ENCODE peak calls at places on chromosomes 3 and 15, in nine cellular contexts. L is Peyer's patch, B is sigmoid colon, S is body of pancreas, Q is fibroblast of lung, A is transverse colon, H is A673, G is adrenal gland, E is mammary epithelial cell. J is an unnamed sample.

GRCh38 chr3:107928084-107928445 is 162.8 kb downstream of the CD47 start:
- DNase-seq in E (peak; percentile 45), S (no peak), B (no peak), A (peak; percentile 8), Q (peak; percentile 35), L (no peak), H (peak; percentile 20), G (no peak), J (no peak)

GRCh38 chr3:100401674-100402036 is 316 bp downstream of the LNP1 start:
- DNase-seq in E (no peak), Q (peak; percentile 48), A (peak; percentile 29), B (peak; percentile 71), G (peak; percentile 43), L (peak; percentile 62), S (peak; percentile 29), H (peak; percentile 71), J (no peak)

GRCh38 chr3:42229942-42230688 is 35.9 kb downstream of the CCK start:
- DNase-seq in A (no peak), G (peak; percentile 31), S (no peak), L (no peak), B (no peak), H (peak; percentile 52), E (peak; percentile 45), Q (peak; percentile 71), J (no peak)

GRCh38 chr3:3610581-3611298 is 188.5 kb upstream of the LRRN1 start:
- DNase-seq in S (no peak), L (no peak), B (no peak), Q (no peak), G (no peak), E (no peak), H (no peak), A (no peak), J (no peak)

GRCh38 chr3:114563720-114564119 is 269.9 kb downstream of the TIGIT start:
- DNase-seq in B (no peak), E (no peak), S (no peak), A (no peak), H (no peak), Q (no peak), G (no peak), L (no peak), J (no peak)

GRCh38 chr15:89155656-89156055 is 65.7 kb downstream of the RLBP1 start:
- DNase-seq in H (no peak), S (no peak), G (peak; percentile 79), B (no peak), E (no peak), Q (no peak), L (no peak), A (no peak), J (no peak)

GRCh38 chr3:136893848-136894443 is 31.9 kb downstream of the NCK1 start:
- DNase-seq in E (peak; percentile 81), S (peak; percentile 17), H (peak; percentile 57), L (no peak), Q (peak; percentile 39), B (no peak), G (no peak), A (no peak), J (no peak)

GRCh38 chr3:132083583-132084372 is 49.0 kb upstream of the CPNE4 start:
- DNase-seq in B (no peak), E (peak; percentile 71), G (no peak), Q (peak; percentile 13), L (no peak), S (no peak), A (no peak), H (peak; percentile 95), J (no peak)

GRCh38 chr3:9600597-9600996 is 47.0 kb upstream of the LHFPL4 start:
- DNase-seq in H (no peak), A (peak; percentile 67), L (peak; percentile 62), S (peak; percentile 59), E (no peak), Q (peak; percentile 6), G (peak; percentile 69), B (no peak), J (no peak)

GRCh38 chr15:100384108-100384410 is 42.3 kb upstream of the ADAMTS17 start:
- DNase-seq in Q (no peak), S (no peak), E (no peak), G (no peak), A (no peak), L (no peak), H (no peak), B (no peak), J (no peak)

GRCh38 chr3:112744825-112745566 is 101.7 kb downstream of the CD200R1L start:
- DNase-seq in L (no peak), H (no peak), B (no peak), S (no peak), E (no peak), A (no peak), G (no peak), Q (peak; percentile 67), J (no peak)

GRCh38 chr3:179233043-179233442 is 17.9 kb downstream of the KCNMB3 start:
- DNase-seq in B (no peak), E (no peak), A (no peak), S (no peak), L (no peak), Q (no peak), H (no peak), G (no peak), J (no peak)

GRCh38 chr3:102265720-102266119 is 169.1 kb upstream of the ZPLD1 start:
- DNase-seq in G (no peak), A (no peak), S (no peak), L (no peak), H (no peak), Q (no peak), E (no peak), B (no peak), J (no peak)

GRCh38 chr3:11818033-11818432 is 28.7 kb downstream of the TAMM41 start:
- DNase-seq in B (no peak), H (no peak), S (no peak), L (no peak), Q (no peak), E (peak; percentile 91), G (no peak), A (no peak), J (no peak)

GRCh38 chr3:87333393-87333892 is 57.1 kb upstream of the POU1F1 start:
- DNase-seq in L (no peak), G (no peak), B (no peak), S (no peak), Q (peak; percentile 54), A (no peak), H (peak; percentile 59), E (peak; percentile 94), J (no peak)

DNA sequence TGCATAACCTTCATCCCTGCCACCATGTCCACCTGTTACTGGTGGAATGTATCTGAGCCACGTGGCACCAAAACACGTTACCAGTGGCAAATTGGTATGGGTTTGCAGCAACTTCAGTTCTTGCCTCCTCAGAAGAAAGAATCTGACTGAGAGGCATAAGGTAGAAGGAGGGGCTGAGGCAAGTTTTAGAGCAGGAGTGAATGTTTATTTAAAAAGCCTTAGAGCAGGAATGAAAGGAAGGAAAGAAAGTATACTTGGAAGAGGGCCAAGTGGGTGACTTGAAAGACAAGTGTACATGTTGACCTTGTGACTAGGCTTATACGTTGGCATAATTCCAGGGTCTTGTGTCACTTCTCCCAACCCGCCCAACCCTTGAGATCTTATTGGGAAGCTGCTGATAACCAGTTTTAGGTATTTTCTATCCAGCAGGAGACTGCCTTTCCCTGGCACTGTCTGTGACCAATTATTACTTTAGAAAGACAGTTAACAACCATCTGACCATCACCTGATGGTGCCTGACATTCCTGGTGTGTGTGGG is 436.8 kb upstream of the ZNF717 start:
- DNase-seq in B (no peak), G (no peak), E (no peak), L (no peak), A (no peak), H (no peak), S (no peak), Q (peak; percentile 7), J (no peak)
- H3K4me3 ChIP-seq in B (no peak overlapping the region), G (no peak overlapping the region), E (no peak overlapping the region), L (no peak overlapping the region), A (no peak overlapping the region), H (no peak overlapping the region), S (no peak overlapping the region), Q (no peak overlapping the region), J (no peak overlapping the region)

GRCh38 chr15:81263477-81263876 is 60.5 kb downstream of the STARD5 start:
- DNase-seq in E (no peak), Q (no peak), B (no peak), H (no peak), S (no peak), G (no peak), A (no peak), L (no peak), J (no peak)
- TF ChIP-seq CTCF in E (no peak), Q (no peak), B (no peak), H (no peak), S (no peak), G (no peak), A (no peak), L (no peak), J (no peak)

DNA sequence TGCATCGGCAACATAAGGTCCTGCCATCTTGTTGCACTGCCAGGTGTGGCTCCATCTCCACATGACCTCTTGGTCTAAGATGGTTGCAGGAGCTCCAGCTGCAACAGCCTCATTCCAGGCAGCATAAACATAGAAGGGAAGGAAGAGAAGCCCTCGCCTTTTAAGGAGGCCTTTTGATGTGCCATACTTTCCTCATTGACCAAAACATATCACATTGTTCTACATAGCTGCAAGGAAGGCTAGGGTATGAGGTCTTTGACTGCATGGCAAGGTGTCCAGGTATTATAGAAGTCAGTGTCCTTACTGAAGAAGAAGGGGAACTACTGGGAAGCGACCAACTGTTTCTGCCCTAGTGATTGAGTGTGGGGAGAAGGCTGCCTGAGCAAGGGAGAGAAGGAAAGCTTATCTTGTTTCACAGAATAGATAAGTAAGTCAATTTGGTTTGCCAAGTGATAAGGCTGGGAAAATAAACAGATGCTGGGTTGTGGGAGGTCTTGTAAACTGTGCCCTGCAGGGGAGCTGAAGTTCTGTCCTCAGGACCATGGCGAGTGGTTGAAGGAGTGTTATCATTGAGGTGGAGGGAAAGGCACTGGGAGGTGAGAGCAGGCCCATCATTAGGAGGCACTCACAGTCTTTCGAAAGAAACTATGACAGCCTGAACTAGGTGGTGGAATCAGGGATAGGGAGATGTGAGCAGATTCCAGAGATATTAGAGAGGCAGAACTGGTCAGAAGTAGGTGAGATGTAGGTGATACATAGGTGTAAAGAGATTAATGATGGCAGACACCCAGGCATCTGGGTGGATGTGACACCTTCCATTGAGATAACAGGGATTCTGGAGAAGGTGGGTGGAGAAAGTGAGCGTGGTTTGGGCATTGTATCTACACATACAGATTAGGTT is 93.8 kb upstream of the IGF1R start:
- DNase-seq in E (no peak), Q (no peak), H (no peak), G (no peak), A (no peak), L (no peak), S (peak; percentile 83), B (no peak), J (no peak)
- H3K27me3 ChIP-seq in E (no peaks in the 10 kb centered on the region), Q (peaks cover 4% of the 10 kb centered on the region), H (no peaks in the 10 kb centered on the region), G (no peaks in the 10 kb centered on the region), A (no peaks in the 10 kb centered on the region), L (no peaks in the 10 kb centered on the region), S (no peaks in the 10 kb centered on the region), B (no peaks in the 10 kb centered on the region), J (no peaks in the 10 kb centered on the region)

GRCh38 chr3:37041546-37042195 is 48.4 kb downstream of the MLH1 start:
- DNase-seq in H (no peak), L (no peak), B (no peak), A (no peak), S (no peak), G (no peak), E (no peak), Q (peak; percentile 40), J (no peak)

GRCh38 chr3:37037352-37037751 is 44.0 kb downstream of the MLH1 start:
- DNase-seq in L (no peak), Q (no peak), H (no peak), A (no peak), G (no peak), E (no peak), S (no peak), B (no peak), J (no peak)

GRCh38 chr3:37040231-37040630 is 46.9 kb downstream of the MLH1 start:
- DNase-seq in B (no peak), G (no peak), S (no peak), Q (peak; percentile 20), A (no peak), E (no peak), H (no peak), L (no peak), J (no peak)

GRCh38 chr3:37039447-37039846 is 46.1 kb downstream of the MLH1 start:
- DNase-seq in H (no peak), B (no peak), S (no peak), Q (no peak), G (no peak), L (no peak), A (no peak), E (no peak), J (no peak)
- H3K4me3 ChIP-seq in H (no peak overlapping the region), B (no peak overlapping the region), S (no peak overlapping the region), Q (no peak overlapping the region), G (no peak overlapping the region), L (no peak overlapping the region), A (no peak overlapping the region), E (no peak overlapping the region), J (no peak overlapping the region)